ENCODE peak calls at places on chromosomes 4 and X, in four cellular contexts. Z, N, H and D are unnamed samples. For H3K4me1, the result is how much of the 10 kb centered on the place peaks cover.

GRCh38 chr4:184856277-184856609 is 30.5 kb upstream of the ACSL1 start:
- DNase-seq in Z (no peak), N (no peak), H (no peak), D (no peak)

GRCh38 chrX:39757971-39758370 is 339.8 kb downstream of the BCOR start:
- DNase-seq in Z (no peak), N (no peak), H (peak), D (no peak)

GRCh38 chr4:147842573-147842972 is 110.7 kb downstream of the ARHGAP10 start:
- DNase-seq in Z (no peak), N (no peak), H (no peak), D (no peak)

GRCh38 chr4:13102344-13102743 is 381.8 kb downstream of the RAB28 start:
- DNase-seq in Z (no peak), N (no peak), H (no peak), D (peak)

GRCh38 chr4:70895405-70895804 is 6.8 kb upstream of the MOB1B start:
- DNase-seq in Z (no peak), N (no peak), H (no peak), D (no peak)

GRCh38 chr4:90926957-90927356 is 799.8 kb downstream of the CCSER1 start:
- DNase-seq in Z (no peak), N (no peak), H (no peak), D (no peak)

GRCh38 chr4:81380364-81380853 is 91.3 kb downstream of the RASGEF1B start:
- DNase-seq in Z (no peak), N (no peak), H (no peak), D (no peak)

GRCh38 chrX:15468036-15468435 is 25.1 kb downstream of the PIR start:
- DNase-seq in Z (peak), N (no peak), H (peak), D (no peak)

GRCh38 chr4:120517966-120518365 is 404.6 kb downstream of the PRDM5 start:
- DNase-seq in Z (peak), N (no peak), H (no peak), D (no peak)

GRCh38 chrX:101203782-101204351 is 15.7 kb upstream of the DRP2 start:
- DNase-seq in Z (no peak), N (no peak), H (no peak), D (no peak)

GRCh38 chr4:74109116-74109791 is 10.3 kb upstream of the CXCL2 start:
- DNase-seq in Z (peak), N (no peak), H (peak), D (no peak)

GRCh38 chr4:74109894-74110605 is 11.1 kb upstream of the CXCL2 start:
- DNase-seq in Z (no peak), N (no peak), H (no peak), D (no peak)

GRCh38 chr4:74111576-74111975 is 12.6 kb upstream of the CXCL2 start:
- DNase-seq in Z (no peak), N (no peak), H (no peak), D (no peak)

GRCh38 chr4:74111990-74112389 is 13.0 kb upstream of the CXCL2 start:
- DNase-seq in Z (peak), N (no peak), H (peak), D (no peak)

GRCh38 chr4:74110670-74111069 is 11.7 kb upstream of the CXCL2 start:
- DNase-seq in Z (no peak), N (no peak), H (no peak), D (no peak)
- H3K4me1 ChIP-seq in Z (under half), N (under half), H (under half), D (under half)

GRCh38 chrX:68998716-68999115 is 166.5 kb downstream of the PJA1 start:
- DNase-seq in Z (peak), N (no peak), H (no peak), D (no peak)
- H3K4me2 ChIP-seq in Z (no peak), N (no peak), H (no peak), D (no peak)

DNA sequence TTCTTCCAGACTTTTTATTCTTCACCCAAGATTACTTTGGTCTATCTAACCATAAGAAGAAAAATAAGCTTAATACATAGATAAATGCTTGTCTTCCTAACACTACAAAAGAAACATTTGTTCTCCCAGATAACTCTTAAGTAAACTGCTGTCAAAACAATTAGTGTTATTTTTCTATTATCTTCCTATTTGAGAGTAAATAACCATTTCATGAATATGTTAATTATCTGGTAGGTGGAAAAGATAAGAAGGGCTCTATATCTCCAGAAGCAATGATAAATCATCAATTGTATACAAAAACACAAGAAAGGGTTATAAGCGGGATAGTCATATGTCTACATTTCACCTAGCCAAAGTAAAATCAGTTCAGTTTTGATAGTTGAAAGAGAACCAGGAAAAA is 180.4 kb downstream of the ZIC3 start:
- DNase-seq in Z (no peak), N (no peak), H (no peak), D (no peak)
- H3K4me1 ChIP-seq in Z (half or more), N (under half), H (half or more), D (under half)

GRCh38 chr4:122583906-122584305 is 37.0 kb downstream of the IL21 start:
- DNase-seq in Z (no peak), N (no peak), H (no peak), D (no peak)
- H3K4me2 ChIP-seq in Z (no peak), N (no peak), H (no peak), D (no peak)

GRCh38 chr4:37427193-37427592 is 182.7 kb downstream of the NWD2 start:
- DNase-seq in Z (no peak), N (no peak), H (no peak), D (no peak)
- H3K4me1 ChIP-seq in Z (under half), N (under half), H (under half), D (under half)

GRCh38 chrX:13697976-13698375 is 9.0 kb downstream of the RAB9A start:
- DNase-seq in Z (no peak), N (no peak), H (no peak), D (no peak)
- H3K4me2 ChIP-seq in Z (peak), N (no peak), H (no peak), D (no peak)

GRCh38 chr4:36227913-36228312 is 16.4 kb downstream of the ARAP2 start:
- DNase-seq in Z (no peak), N (no peak), H (no peak), D (no peak)

GRCh38 chr4:36222702-36223101 is 21.6 kb downstream of the ARAP2 start:
- DNase-seq in Z (no peak), N (no peak), H (no peak), D (no peak)

GRCh38 chr4:36220776-36221175 is 23.5 kb downstream of the ARAP2 start:
- DNase-seq in Z (no peak), N (no peak), H (no peak), D (no peak)

GRCh38 chr4:36226430-36227227 is 17.7 kb downstream of the ARAP2 start:
- DNase-seq in Z (no peak), N (no peak), H (no peak), D (no peak)

DNA sequence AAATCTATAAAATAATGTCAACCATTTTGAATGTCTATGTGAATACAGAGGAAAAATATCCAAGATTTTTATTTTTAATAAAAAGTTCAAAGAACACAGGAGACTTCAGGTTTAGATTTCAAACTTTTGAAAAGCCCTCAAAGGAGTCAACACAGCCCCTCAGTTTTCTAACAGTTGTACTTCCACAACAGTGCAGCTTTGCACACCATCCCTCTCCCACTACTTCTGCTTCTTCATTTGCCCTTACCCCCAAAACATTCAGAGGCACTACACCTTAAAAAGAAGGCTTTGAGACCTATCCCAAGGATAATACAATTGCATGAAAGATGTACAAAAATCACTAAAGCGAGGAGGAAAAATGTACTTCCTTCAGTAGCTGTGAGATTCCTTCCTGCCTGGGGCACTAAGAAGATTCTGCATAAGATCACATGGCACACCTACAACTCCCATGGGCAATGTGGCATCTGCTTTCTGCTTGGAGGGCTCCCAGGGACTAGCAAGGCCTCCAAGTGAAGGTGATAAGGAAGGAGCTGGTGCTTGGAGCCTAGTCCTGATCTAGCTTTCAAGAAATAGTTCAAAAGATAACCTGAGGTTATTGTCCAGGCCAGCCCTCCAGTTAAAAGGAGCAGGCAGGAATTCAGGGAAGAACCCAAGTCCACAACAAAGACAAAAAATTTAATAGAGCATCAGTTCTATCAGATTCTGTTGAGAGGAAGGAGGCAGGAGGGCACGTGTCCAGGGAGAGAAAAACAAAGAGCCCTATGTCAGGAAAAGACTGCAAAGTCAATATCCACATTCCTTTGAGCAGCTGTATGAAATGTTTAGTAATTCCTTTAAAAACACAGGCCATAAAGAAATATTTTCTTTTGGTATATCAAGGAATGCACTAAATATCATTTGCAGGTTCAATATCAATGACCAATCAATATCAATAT is 19.1 kb downstream of the ARAP2 start:
- DNase-seq in Z (no peak), N (no peak), H (no peak), D (peak)
- H3K4me1 ChIP-seq in Z (under half), N (under half), H (under half), D (under half)

DNA sequence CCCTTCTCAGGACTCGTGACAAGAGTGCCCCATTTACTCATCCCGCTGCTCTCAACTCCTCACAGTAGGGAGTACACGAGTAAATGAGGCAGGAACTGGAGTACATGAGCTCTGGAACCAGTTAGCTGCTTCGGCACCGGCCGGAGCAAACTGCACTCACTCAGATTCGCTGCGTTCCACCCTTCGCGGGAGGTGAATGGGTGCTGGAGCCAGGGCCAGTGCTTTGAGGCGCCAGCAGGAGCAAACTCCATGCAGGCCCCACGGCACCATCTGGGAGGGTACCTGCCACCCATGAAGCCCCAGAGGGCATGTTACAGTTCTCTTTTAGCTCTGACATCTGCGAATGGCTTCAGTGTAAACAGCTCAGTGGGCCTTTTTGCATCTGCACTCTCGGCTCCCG is 315.5 kb upstream of the GK2 start:
- DNase-seq in Z (peak), N (no peak), H (no peak), D (no peak)
- H3K4me2 ChIP-seq in Z (no peak), N (no peak), H (no peak), D (no peak)